ENCODE peak calls at places on chromosome 12, in four cellular contexts. Y is psoas muscle, A is bronchial epithelial cell, Q is B cell. H is an unnamed sample.

GRCh38 chr12:57242691-57243454 is 8.1 kb downstream of the STAC3 start:
- DNase-seq in Y (peak), A (peak), Q (peak), H (peak)

GRCh38 chr12:123131879-123132402 is 18.9 kb downstream of the PITPNM2 start:
- DNase-seq in Y (peak), A (no peak), Q (no peak), H (peak)

GRCh38 chr12:89768586-89769482 is 60.2 kb upstream of the ATP2B1 start:
- DNase-seq in Y (no peak), A (peak), Q (no peak), H (peak)

GRCh38 chr12:99732121-99732520 is 84.6 kb downstream of the GARIN6 start:
- DNase-seq in Y (no peak), A (no peak), Q (no peak), H (no peak)

GRCh38 chr12:15000575-15000974 is 27.7 kb downstream of the PDE6H start:
- DNase-seq in Y (no peak), A (no peak), Q (no peak), H (no peak)

GRCh38 chr12:6532927-6533652 is 1.2 kb upstream of the GAPDH start:
- DNase-seq in Y (peak), A (peak), Q (no peak), H (peak)

GRCh38 chr12:109736552-109737108 is 23.0 kb downstream of the FAM222A start:
- DNase-seq in Y (peak), A (peak), Q (no peak), H (no peak)

GRCh38 chr12:4172999-4173398 is 100.6 kb upstream of the CCND2 start:
- DNase-seq in Y (no peak), A (no peak), Q (no peak), H (no peak)

GRCh38 chr12:109706747-109707469 is 6.7 kb upstream of the FAM222A start:
- DNase-seq in Y (no peak), A (no peak), Q (no peak), H (no peak)

GRCh38 chr12:24803406-24804245 is 145.3 kb downstream of the BCAT1 start:
- DNase-seq in Y (no peak), A (no peak), Q (no peak), H (no peak)

GRCh38 chr12:79098530-79098929 is 234.0 kb downstream of the SYT1 start:
- DNase-seq in Y (no peak), A (peak), Q (no peak), H (no peak)

GRCh38 chr12:109910969-109911348 is 10.9 kb downstream of the TCHP start:
- DNase-seq in Y (no peak), A (peak), Q (no peak), H (no peak)

GRCh38 chr12:120639771-120640721 is at the start of gene CABP1:
- DNase-seq in Y (peak), A (no peak), Q (peak), H (no peak)

GRCh38 chr12:662541-663292 is 528 bp downstream of the NINJ2 start:
- DNase-seq in Y (no peak), A (no peak), Q (no peak), H (no peak)

GRCh38 chr12:124381454-124382207 is 86.7 kb downstream of the RFLNA start:
- DNase-seq in Y (peak), A (peak), Q (no peak), H (peak)

GRCh38 chr12:42574879-42575278 is 14.7 kb downstream of the PRICKLE1 start:
- DNase-seq in Y (no peak), A (no peak), Q (no peak), H (no peak)

GRCh38 chr12:32032205-32032810 is 73.1 kb downstream of the RESF1 start:
- DNase-seq in Y (no peak), A (peak), Q (no peak), H (no peak)

GRCh38 chr12:80709811-80710726 is 2.6 kb downstream of the MYF6 start:
- DNase-seq in Y (peak), A (no peak), Q (no peak), H (no peak)

GRCh38 chr12:26379777-26380467 is 184.5 kb downstream of the SSPN start:
- DNase-seq in Y (no peak), A (no peak), Q (no peak), H (no peak)

GRCh38 chr12:103802586-103802886 is 38.5 kb downstream of the NT5DC3 start:
- DNase-seq in Y (no peak), A (no peak), Q (no peak), H (no peak)

GRCh38 chr12:45284096-45284901 is 68.4 kb downstream of the ANO6 start:
- DNase-seq in Y (no peak), A (peak), Q (no peak), H (no peak)

GRCh38 chr12:89884365-89884915 is 175.8 kb upstream of the ATP2B1 start:
- DNase-seq in Y (no peak), A (no peak), Q (no peak), H (no peak)

GRCh38 chr12:48285751-48286650 is 64.7 kb downstream of the ZNF641 start:
- DNase-seq in Y (no peak), A (no peak), Q (no peak), H (no peak)

GRCh38 chr12:4809449-4810218 is 89.4 kb downstream of the GALNT8 start:
- DNase-seq in Y (no peak), A (no peak), Q (peak), H (no peak)

GRCh38 chr12:70920251-70920851 is at the start of gene PTPRR:
- DNase-seq in Y (no peak), A (no peak), Q (no peak), H (no peak)

GRCh38 chr12:94849411-94849976 is 154.0 kb downstream of the NDUFA12 start:
- DNase-seq in Y (no peak), A (no peak), Q (no peak), H (no peak)

GRCh38 chr12:20194171-20194570 is 174.2 kb upstream of the PDE3A start:
- DNase-seq in Y (no peak), A (peak), Q (no peak), H (no peak)

GRCh38 chr12:72276212-72276865 is 4.2 kb downstream of the TRHDE start:
- DNase-seq in Y (no peak), A (no peak), Q (no peak), H (no peak)

GRCh38 chr12:52776913-52777395 is at the start of gene KRT76:
- DNase-seq in Y (no peak), A (no peak), Q (no peak), H (no peak)

GRCh38 chr12:2387051-2387834 is 334.5 kb downstream of the CACNA1C start:
- DNase-seq in Y (no peak), A (no peak), Q (no peak), H (no peak)

GRCh38 chr12:57459750-57460400 is at the start of gene GLI1:
- DNase-seq in Y (no peak), A (no peak), Q (peak), H (no peak)

GRCh38 chr12:104929926-104930325 is 28.2 kb downstream of the SLC41A2 start:
- DNase-seq in Y (no peak), A (no peak), Q (no peak), H (peak)

GRCh38 chr12:1845427-1845826 is 25.1 kb downstream of the LRTM2 start:
- DNase-seq in Y (no peak), A (no peak), Q (no peak), H (no peak)

DNA sequence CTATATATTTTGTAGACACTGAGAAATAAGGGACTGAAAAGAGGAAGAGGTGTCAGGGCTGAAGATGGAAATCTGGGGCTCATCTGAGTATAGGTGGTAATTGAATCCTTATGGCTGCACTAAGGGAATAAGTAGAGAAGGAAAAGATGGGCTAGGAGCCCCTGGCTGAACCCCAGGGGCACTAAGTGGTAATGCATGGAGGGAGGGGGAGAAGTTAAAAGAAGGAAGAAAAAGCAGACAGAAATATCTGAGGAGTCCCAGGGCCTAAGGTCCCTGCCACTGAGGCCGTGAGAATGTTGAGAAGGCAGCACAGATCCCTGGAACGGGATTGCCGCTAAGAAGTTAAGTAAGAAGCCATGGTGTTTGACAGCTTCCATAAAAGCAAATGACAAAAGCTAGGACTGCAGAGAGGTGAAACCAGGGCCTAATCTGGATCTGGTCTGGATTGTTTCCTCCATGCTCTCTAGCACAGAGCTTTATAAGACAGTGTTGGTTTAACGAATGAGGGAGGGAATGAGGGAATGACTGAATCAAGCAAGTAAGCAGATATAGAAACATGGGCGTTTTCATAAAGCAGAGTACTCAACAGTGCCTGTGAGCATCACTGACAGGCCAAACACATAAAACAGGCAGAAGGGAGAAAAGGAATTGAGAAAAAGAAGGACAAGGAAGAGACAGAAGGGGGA is 92.9 kb downstream of the HMGA2 start:
- DNase-seq in Y (no peak), A (no peak), Q (no peak), H (no peak)
- TF ChIP-seq CTCF in Y (no peak), A (no peak), Q (no peak), H (no peak)

GRCh38 chr12:75611041-75611440 is 99.6 kb upstream of the KRR1 start:
- DNase-seq in Y (no peak), A (no peak), Q (no peak), H (no peak)
- TF ChIP-seq CTCF in Y (no peak), A (no peak), Q (no peak), H (no peak)

GRCh38 chr12:62520361-62520760 is 53.7 kb downstream of the MON2 start:
- DNase-seq in Y (no peak), A (no peak), Q (no peak), H (no peak)

GRCh38 chr12:62523619-62524018 is 57.0 kb downstream of the MON2 start:
- DNase-seq in Y (no peak), A (no peak), Q (no peak), H (no peak)

GRCh38 chr12:62525306-62525705 is 58.7 kb downstream of the MON2 start:
- DNase-seq in Y (no peak), A (no peak), Q (no peak), H (no peak)

GRCh38 chr12:62519043-62519442 is 52.4 kb downstream of the MON2 start:
- DNase-seq in Y (no peak), A (no peak), Q (no peak), H (no peak)

DNA sequence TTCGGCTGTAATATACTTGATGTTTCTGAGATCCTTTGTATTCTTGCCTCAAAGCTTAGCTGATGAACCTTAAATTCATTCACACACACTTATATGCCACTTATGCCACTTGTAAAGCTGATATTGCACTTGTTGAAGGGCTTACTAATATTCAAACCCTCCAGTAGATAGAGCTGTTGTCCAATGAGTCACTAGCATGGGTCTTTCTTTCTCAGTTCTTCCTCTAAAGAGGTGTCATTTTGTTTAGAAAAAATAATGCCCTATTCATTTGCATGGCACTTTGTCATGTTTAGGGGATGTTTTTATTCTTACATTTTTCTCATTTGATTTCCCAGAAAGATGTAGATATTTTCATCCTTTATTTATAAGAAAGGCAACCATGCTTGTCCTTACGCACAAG is 56.4 kb downstream of the MON2 start:
- DNase-seq in Y (no peak), A (peak), Q (no peak), H (no peak)
- TF ChIP-seq CTCF in Y (no peak), A (no peak), Q (no peak), H (no peak)

DNA sequence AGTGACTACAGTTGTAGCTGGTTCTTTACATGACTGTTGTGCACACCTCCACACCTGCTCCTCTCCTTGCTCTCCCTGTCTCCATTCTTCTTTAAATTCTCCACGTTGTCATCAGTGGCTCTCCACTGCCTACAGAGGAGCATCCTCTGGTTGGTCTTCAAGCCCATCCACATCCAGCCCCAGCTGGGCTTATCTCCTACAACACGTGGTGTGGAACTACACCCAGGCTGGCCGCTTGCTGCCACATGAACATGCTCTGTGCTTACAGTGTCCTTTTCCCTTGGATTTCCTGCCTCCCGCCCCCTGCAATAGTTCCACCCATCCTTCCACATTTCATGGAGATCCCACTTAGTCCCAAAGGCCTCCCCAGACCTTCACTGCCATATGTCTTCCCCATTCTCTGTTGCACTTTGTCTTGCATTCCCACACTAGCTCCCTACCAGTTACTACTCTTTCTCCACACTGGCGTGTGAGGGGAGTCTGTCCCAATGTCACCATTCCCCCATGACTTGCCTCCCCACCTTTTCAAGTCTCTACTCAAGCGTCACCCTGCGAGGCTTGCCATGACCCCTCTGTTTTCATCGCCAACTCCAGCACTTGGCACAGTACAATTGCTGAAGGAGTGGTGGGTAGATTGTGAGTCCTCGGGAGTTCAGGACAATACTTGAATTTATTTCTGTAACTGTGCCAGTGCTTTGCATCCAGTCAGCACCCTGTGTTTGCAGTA is 9.8 kb upstream of the MCRS1 start:
- DNase-seq in Y (no peak), A (no peak), Q (no peak), H (no peak)
- TF ChIP-seq CTCF in Y (no peak), A (no peak), Q (no peak), H (no peak)